ENCODE peak calls at places on chromosome 17, in four cellular contexts. One of them, this sample, is unnamed.

GRCh38 chr17:64641499-64641898 is 20.6 kb downstream of the SMURF2 start:
- DNase-seq in bronchial epithelial cell: no peak
- DNase-seq in heart right ventricle: no peak
- DNase-seq in psoas muscle: no peak
- DNase-seq in this sample: peak

GRCh38 chr17:48160177-48160967 is 52.8 kb downstream of the SNX11 start:
- DNase-seq in psoas muscle: no peak
- DNase-seq in heart right ventricle: no peak
- DNase-seq in bronchial epithelial cell: no peak
- DNase-seq in this sample: no peak

GRCh38 chr17:30290696-30291570 is 811 bp downstream of the BLMH start:
- DNase-seq in psoas muscle: peak
- DNase-seq in bronchial epithelial cell: peak
- DNase-seq in heart right ventricle: peak
- DNase-seq in this sample: peak

GRCh38 chr17:15384142-15384803 is 42.9 kb upstream of the TEKT3 start:
- DNase-seq in heart right ventricle: peak
- DNase-seq in bronchial epithelial cell: no peak
- DNase-seq in psoas muscle: peak
- DNase-seq in this sample: peak

GRCh38 chr17:32341857-32342602 is at the start of gene C17orf75:
- DNase-seq in bronchial epithelial cell: peak
- DNase-seq in psoas muscle: peak
- DNase-seq in heart right ventricle: peak
- DNase-seq in this sample: peak

GRCh38 chr17:74512624-74513084 is 18.6 kb downstream of the CD300LB start:
- DNase-seq in heart right ventricle: no peak
- DNase-seq in bronchial epithelial cell: peak
- DNase-seq in psoas muscle: no peak
- DNase-seq in this sample: peak

GRCh38 chr17:40819528-40820125 is 2.8 kb downstream of the KRT10 start:
- DNase-seq in heart right ventricle: peak
- DNase-seq in bronchial epithelial cell: no peak
- DNase-seq in psoas muscle: no peak
- DNase-seq in this sample: peak

GRCh38 chr17:17189559-17189958 is 16.6 kb downstream of the PLD6 start:
- DNase-seq in psoas muscle: no peak
- DNase-seq in bronchial epithelial cell: peak
- DNase-seq in heart right ventricle: no peak
- DNase-seq in this sample: no peak

GRCh38 chr17:8518346-8518745 is 82.7 kb downstream of the NDEL1 start:
- DNase-seq in psoas muscle: no peak
- DNase-seq in heart right ventricle: no peak
- DNase-seq in bronchial epithelial cell: no peak
- DNase-seq in this sample: no peak

GRCh38 chr17:71942626-71943025 is 178.2 kb upstream of the SOX9 start:
- DNase-seq in psoas muscle: no peak
- DNase-seq in heart right ventricle: no peak
- DNase-seq in bronchial epithelial cell: no peak
- DNase-seq in this sample: no peak

GRCh38 chr17:12118617-12119016 is 97.9 kb downstream of the MAP2K4 start:
- DNase-seq in psoas muscle: no peak
- DNase-seq in heart right ventricle: no peak
- DNase-seq in bronchial epithelial cell: peak
- DNase-seq in this sample: peak

GRCh38 chr17:77432034-77432554 is 291.3 kb downstream of the SEC14L1 start:
- DNase-seq in heart right ventricle: no peak
- DNase-seq in psoas muscle: no peak
- DNase-seq in bronchial epithelial cell: no peak
- DNase-seq in this sample: no peak

GRCh38 chr17:19645608-19646250 is 2.8 kb upstream of the ALDH3A2 start:
- DNase-seq in psoas muscle: no peak
- DNase-seq in bronchial epithelial cell: no peak
- DNase-seq in heart right ventricle: peak
- DNase-seq in this sample: peak

GRCh38 chr17:10243905-10244844 is 45.8 kb upstream of the GAS7 start:
- DNase-seq in heart right ventricle: no peak
- DNase-seq in bronchial epithelial cell: peak
- DNase-seq in psoas muscle: no peak
- DNase-seq in this sample: peak

GRCh38 chr17:39621523-39622379 is 5.0 kb upstream of the PPP1R1B start:
- DNase-seq in psoas muscle: peak
- DNase-seq in heart right ventricle: peak
- DNase-seq in bronchial epithelial cell: peak
- DNase-seq in this sample: peak

GRCh38 chr17:77957215-77957868 is 1.2 kb upstream of the TNRC6C start:
- DNase-seq in psoas muscle: no peak
- DNase-seq in bronchial epithelial cell: no peak
- DNase-seq in heart right ventricle: no peak
- DNase-seq in this sample: no peak

GRCh38 chr17:27634026-27634335 is 3.0 kb downstream of the LGALS9 start:
- DNase-seq in heart right ventricle: no peak
- DNase-seq in psoas muscle: no peak
- DNase-seq in bronchial epithelial cell: no peak
- DNase-seq in this sample: no peak

GRCh38 chr17:14471052-14471451 is 170.2 kb downstream of the HS3ST3B1 start:
- DNase-seq in heart right ventricle: no peak
- DNase-seq in bronchial epithelial cell: peak
- DNase-seq in psoas muscle: no peak
- DNase-seq in this sample: peak

GRCh38 chr17:81386646-81387234 is 8.5 kb upstream of the BAHCC1 start:
- DNase-seq in bronchial epithelial cell: no peak
- DNase-seq in heart right ventricle: no peak
- DNase-seq in psoas muscle: peak
- DNase-seq in this sample: no peak

GRCh38 chr17:77845541-77846225 is 112.8 kb upstream of the TNRC6C start:
- DNase-seq in psoas muscle: peak
- DNase-seq in bronchial epithelial cell: no peak
- DNase-seq in heart right ventricle: no peak
- DNase-seq in this sample: no peak

GRCh38 chr17:76138234-76138895 is 2.7 kb downstream of the FOXJ1 start:
- DNase-seq in bronchial epithelial cell: no peak
- DNase-seq in heart right ventricle: no peak
- DNase-seq in psoas muscle: peak
- DNase-seq in this sample: no peak

GRCh38 chr17:80720624-80721577 is 176.3 kb downstream of the RPTOR start:
- DNase-seq in bronchial epithelial cell: peak
- DNase-seq in psoas muscle: no peak
- DNase-seq in heart right ventricle: no peak
- DNase-seq in this sample: peak

GRCh38 chr17:11264183-11264871 is 23.3 kb downstream of the SHISA6 start:
- DNase-seq in bronchial epithelial cell: peak
- DNase-seq in heart right ventricle: no peak
- DNase-seq in psoas muscle: no peak
- DNase-seq in this sample: peak

GRCh38 chr17:61250335-61250890 is 149.2 kb upstream of the TBX2 start:
- DNase-seq in psoas muscle: no peak
- DNase-seq in heart right ventricle: no peak
- DNase-seq in bronchial epithelial cell: peak
- DNase-seq in this sample: peak

GRCh38 chr17:12047977-12048376 is 27.3 kb downstream of the MAP2K4 start:
- DNase-seq in bronchial epithelial cell: no peak
- DNase-seq in psoas muscle: no peak
- DNase-seq in heart right ventricle: no peak
- DNase-seq in this sample: peak

GRCh38 chr17:13521784-13522183 is 79.9 kb downstream of the HS3ST3A1 start:
- DNase-seq in bronchial epithelial cell: no peak
- DNase-seq in psoas muscle: no peak
- DNase-seq in heart right ventricle: no peak
- DNase-seq in this sample: no peak

GRCh38 chr17:67069591-67070136 is 25.3 kb downstream of the CACNG1 start:
- DNase-seq in heart right ventricle: no peak
- DNase-seq in psoas muscle: no peak
- DNase-seq in bronchial epithelial cell: no peak
- DNase-seq in this sample: no peak

GRCh38 chr17:67072885-67073284 is 28.5 kb downstream of the CACNG1 start:
- DNase-seq in bronchial epithelial cell: no peak
- DNase-seq in heart right ventricle: no peak
- DNase-seq in psoas muscle: no peak
- DNase-seq in this sample: no peak

GRCh38 chr17:67068999-67069398 is 24.6 kb downstream of the CACNG1 start:
- DNase-seq in bronchial epithelial cell: no peak
- DNase-seq in psoas muscle: no peak
- DNase-seq in heart right ventricle: no peak
- DNase-seq in this sample: no peak

GRCh38 chr17:67074781-67075180 is 30.4 kb downstream of the CACNG1 start:
- DNase-seq in psoas muscle: no peak
- DNase-seq in bronchial epithelial cell: no peak
- DNase-seq in heart right ventricle: no peak
- DNase-seq in this sample: no peak

DNA sequence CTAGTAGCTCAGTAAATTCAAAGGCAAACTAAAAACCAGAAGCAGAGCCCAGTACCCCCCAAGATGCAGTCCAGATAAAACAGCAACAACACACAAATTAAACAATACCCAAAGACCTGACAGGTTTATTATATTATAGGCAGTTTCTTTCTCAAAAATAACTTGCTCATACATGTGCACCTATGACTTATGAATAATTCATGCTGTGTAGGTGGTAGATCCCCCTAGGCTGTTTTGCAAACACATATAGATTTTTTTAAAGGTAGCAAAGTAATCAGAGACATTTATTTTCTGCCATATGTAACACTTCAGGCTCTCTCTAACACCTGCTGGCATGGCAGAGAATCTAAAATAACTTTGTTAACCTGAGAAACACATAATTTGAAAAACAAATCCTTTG is 27.2 kb downstream of the CACNG1 start:
- DNase-seq in psoas muscle: no peak
- DNase-seq in heart right ventricle: no peak
- DNase-seq in bronchial epithelial cell: peak
- DNase-seq in this sample: no peak
- TF ChIP-seq CTCF in psoas muscle: no peak
- TF ChIP-seq CTCF in heart right ventricle: no peak
- TF ChIP-seq CTCF in bronchial epithelial cell: no peak
- TF ChIP-seq CTCF in this sample: no peak

GRCh38 chr17:73257516-73257915 is 4.2 kb downstream of the CPSF4L start:
- DNase-seq in heart right ventricle: no peak
- DNase-seq in psoas muscle: no peak
- DNase-seq in bronchial epithelial cell: no peak
- DNase-seq in this sample: no peak

GRCh38 chr17:73261617-73261951 is at the start of gene CPSF4L:
- DNase-seq in psoas muscle: peak
- DNase-seq in bronchial epithelial cell: no peak
- DNase-seq in heart right ventricle: no peak
- DNase-seq in this sample: no peak

GRCh38 chr17:73262676-73263642 is 1.3 kb upstream of the CPSF4L start:
- DNase-seq in heart right ventricle: no peak
- DNase-seq in psoas muscle: peak
- DNase-seq in bronchial epithelial cell: no peak
- DNase-seq in this sample: no peak

GRCh38 chr17:73265646-73266640 is 4.3 kb upstream of the CPSF4L start:
- DNase-seq in heart right ventricle: no peak
- DNase-seq in psoas muscle: no peak
- DNase-seq in bronchial epithelial cell: no peak
- DNase-seq in this sample: no peak

DNA sequence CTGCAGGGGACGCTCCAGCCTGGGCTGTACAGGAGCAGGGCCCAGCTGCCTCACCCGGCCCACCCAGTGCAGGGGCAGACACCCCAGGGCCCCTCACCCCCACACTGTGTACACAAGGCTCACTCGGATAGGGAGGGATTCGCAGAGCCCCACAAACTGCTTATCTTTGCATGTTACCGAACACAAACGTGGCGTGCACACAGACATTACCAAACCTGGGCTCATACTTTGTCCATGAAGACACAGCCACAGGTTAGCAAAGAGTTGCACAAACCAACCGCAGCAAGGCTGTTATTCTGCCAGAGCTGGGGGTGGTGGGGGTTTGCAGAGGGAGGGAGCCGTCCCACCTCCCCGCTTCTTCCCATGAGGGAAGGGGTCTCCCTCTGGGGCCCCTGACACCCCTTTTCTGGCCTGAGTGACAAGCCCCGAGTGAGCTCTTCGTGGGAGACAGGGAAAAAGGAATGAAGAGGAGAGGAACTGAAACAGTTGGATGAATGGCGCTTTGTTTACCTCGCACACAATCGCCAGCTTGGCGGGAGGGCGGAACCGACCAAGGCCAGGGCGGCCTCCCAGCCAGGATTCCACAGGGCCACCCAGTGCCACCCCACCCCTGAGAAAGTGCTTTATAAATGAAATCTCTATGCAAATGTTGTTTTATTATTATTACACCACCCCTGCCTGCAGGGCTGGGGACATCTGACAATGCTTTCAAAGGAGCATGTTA is 434 bp upstream of the CPSF4L start:
- DNase-seq in psoas muscle: peak
- DNase-seq in heart right ventricle: no peak
- DNase-seq in bronchial epithelial cell: peak
- DNase-seq in this sample: no peak
- TF ChIP-seq CTCF in psoas muscle: no peak
- TF ChIP-seq CTCF in heart right ventricle: no peak
- TF ChIP-seq CTCF in bronchial epithelial cell: no peak
- TF ChIP-seq CTCF in this sample: no peak

GRCh38 chr17:29143894-29144293 is 36.3 kb downstream of the MYO18A start:
- DNase-seq in psoas muscle: peak
- DNase-seq in bronchial epithelial cell: no peak
- DNase-seq in heart right ventricle: no peak
- DNase-seq in this sample: peak
- TF ChIP-seq CTCF in psoas muscle: peak
- TF ChIP-seq CTCF in bronchial epithelial cell: peak
- TF ChIP-seq CTCF in heart right ventricle: peak
- TF ChIP-seq CTCF in this sample: peak

GRCh38 chr17:4709794-4710692 is at the start of gene ARRB2:
- DNase-seq in heart right ventricle: peak
- DNase-seq in bronchial epithelial cell: peak
- DNase-seq in psoas muscle: peak
- DNase-seq in this sample: peak
- TF ChIP-seq CTCF in heart right ventricle: peak
- TF ChIP-seq CTCF in bronchial epithelial cell: peak
- TF ChIP-seq CTCF in psoas muscle: peak
- TF ChIP-seq CTCF in this sample: peak

DNA sequence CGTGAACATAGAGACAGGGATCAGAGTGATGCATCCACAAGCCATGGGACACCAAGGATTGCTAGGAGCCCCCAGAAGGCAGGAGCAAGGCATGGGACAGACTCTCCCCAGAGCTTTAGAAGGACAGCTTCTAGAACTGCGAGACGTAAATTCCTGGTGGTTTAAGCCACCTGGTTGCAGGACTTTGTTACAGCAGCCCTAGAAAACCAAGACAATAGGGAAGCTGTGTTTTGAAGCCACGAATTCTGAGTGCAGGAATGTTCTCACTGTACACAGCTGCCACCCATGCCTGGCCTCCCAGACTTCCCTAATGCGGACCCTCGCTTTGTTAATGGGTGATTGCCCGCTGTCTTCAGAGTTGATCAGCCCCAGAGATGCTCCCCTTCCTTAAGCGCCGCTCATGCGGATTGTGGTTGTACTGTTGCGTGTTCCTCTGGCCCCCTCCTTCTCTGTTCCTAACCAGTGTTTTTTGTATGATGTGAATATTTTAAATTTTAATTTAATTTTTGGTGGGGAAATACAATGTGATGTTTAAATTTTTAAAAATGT is 177.1 kb downstream of the MSI2 start:
- DNase-seq in psoas muscle: no peak
- DNase-seq in heart right ventricle: no peak
- DNase-seq in bronchial epithelial cell: no peak
- DNase-seq in this sample: no peak
- TF ChIP-seq CTCF in psoas muscle: no peak
- TF ChIP-seq CTCF in heart right ventricle: no peak
- TF ChIP-seq CTCF in bronchial epithelial cell: no peak
- TF ChIP-seq CTCF in this sample: no peak

This sample was measured in MCF 10A.